ENCODE peak calls at places on chromosome 4, in five cellular contexts. One of them, this sample, is unnamed.

GRCh38 chr4:145278341-145279121 is 98.1 kb upstream of the OTUD4 start:
- DNase-seq in hepatic stellate cell: no peak
- DNase-seq in heart left ventricle: no peak
- DNase-seq in NCI-H1105: no peak
- DNase-seq in stimulated activated CD4-positive, alpha-beta T cell treated with anti-CD3 and anti-CD28 coated beads, Interleukin-4, amount 100 ng/mL, for 4 hours: no peak
- DNase-seq in this sample: no peak

GRCh38 chr4:105966046-105966445 is 70.8 kb downstream of the NPNT start:
- DNase-seq in NCI-H1105: no peak
- DNase-seq in stimulated activated CD4-positive, alpha-beta T cell treated with anti-CD3 and anti-CD28 coated beads, Interleukin-4, amount 100 ng/mL, for 4 hours: no peak
- DNase-seq in heart left ventricle: no peak
- DNase-seq in hepatic stellate cell: peak
- DNase-seq in this sample: no peak

GRCh38 chr4:70714488-70714887 is 7.3 kb upstream of the RUFY3 start:
- DNase-seq in stimulated activated CD4-positive, alpha-beta T cell treated with anti-CD3 and anti-CD28 coated beads, Interleukin-4, amount 100 ng/mL, for 4 hours: no peak
- DNase-seq in hepatic stellate cell: no peak
- DNase-seq in NCI-H1105: no peak
- DNase-seq in heart left ventricle: no peak
- DNase-seq in this sample: no peak

GRCh38 chr4:189046642-189047041 is 894.0 kb upstream of the FRG1 start:
- DNase-seq in hepatic stellate cell: no peak
- DNase-seq in heart left ventricle: no peak
- DNase-seq in NCI-H1105: no peak
- DNase-seq in stimulated activated CD4-positive, alpha-beta T cell treated with anti-CD3 and anti-CD28 coated beads, Interleukin-4, amount 100 ng/mL, for 4 hours: no peak
- DNase-seq in this sample: no peak

GRCh38 chr4:83599183-83599582 is 63.3 kb downstream of the GPAT3 start:
- DNase-seq in NCI-H1105: no peak
- DNase-seq in stimulated activated CD4-positive, alpha-beta T cell treated with anti-CD3 and anti-CD28 coated beads, Interleukin-4, amount 100 ng/mL, for 4 hours: no peak
- DNase-seq in heart left ventricle: no peak
- DNase-seq in hepatic stellate cell: peak
- DNase-seq in this sample: no peak

GRCh38 chr4:139208404-139208945 is 31.5 kb upstream of the ELF2 start:
- DNase-seq in heart left ventricle: no peak
- DNase-seq in hepatic stellate cell: no peak
- DNase-seq in NCI-H1105: no peak
- DNase-seq in stimulated activated CD4-positive, alpha-beta T cell treated with anti-CD3 and anti-CD28 coated beads, Interleukin-4, amount 100 ng/mL, for 4 hours: no peak
- DNase-seq in this sample: no peak

GRCh38 chr4:53015681-53016080 is 153.6 kb downstream of the RASL11B start:
- DNase-seq in heart left ventricle: no peak
- DNase-seq in hepatic stellate cell: no peak
- DNase-seq in stimulated activated CD4-positive, alpha-beta T cell treated with anti-CD3 and anti-CD28 coated beads, Interleukin-4, amount 100 ng/mL, for 4 hours: no peak
- DNase-seq in NCI-H1105: no peak
- DNase-seq in this sample: no peak

GRCh38 chr4:13670456-13671150 is 43.1 kb upstream of the BOD1L1 start:
- DNase-seq in heart left ventricle: peak
- DNase-seq in hepatic stellate cell: no peak
- DNase-seq in stimulated activated CD4-positive, alpha-beta T cell treated with anti-CD3 and anti-CD28 coated beads, Interleukin-4, amount 100 ng/mL, for 4 hours: no peak
- DNase-seq in NCI-H1105: no peak
- DNase-seq in this sample: no peak

GRCh38 chr4:163923092-163923491 is 428.6 kb downstream of the TMA16 start:
- DNase-seq in NCI-H1105: no peak
- DNase-seq in stimulated activated CD4-positive, alpha-beta T cell treated with anti-CD3 and anti-CD28 coated beads, Interleukin-4, amount 100 ng/mL, for 4 hours: no peak
- DNase-seq in heart left ventricle: no peak
- DNase-seq in hepatic stellate cell: no peak
- DNase-seq in this sample: no peak

GRCh38 chr4:8683462-8683861 is 90.9 kb downstream of the CPZ start:
- DNase-seq in NCI-H1105: no peak
- DNase-seq in hepatic stellate cell: no peak
- DNase-seq in heart left ventricle: no peak
- DNase-seq in stimulated activated CD4-positive, alpha-beta T cell treated with anti-CD3 and anti-CD28 coated beads, Interleukin-4, amount 100 ng/mL, for 4 hours: no peak
- DNase-seq in this sample: no peak

GRCh38 chr4:102535398-102536082 is 34.4 kb downstream of the NFKB1 start:
- DNase-seq in NCI-H1105: no peak
- DNase-seq in hepatic stellate cell: no peak
- DNase-seq in heart left ventricle: no peak
- DNase-seq in stimulated activated CD4-positive, alpha-beta T cell treated with anti-CD3 and anti-CD28 coated beads, Interleukin-4, amount 100 ng/mL, for 4 hours: no peak
- DNase-seq in this sample: no peak

This sample was measured in stimulated activated naive CD4-positive, alpha-beta T cell treated with Interleukin-2 at 50 U/mL for 16 hours.